ENCODE peak calls at places on chromosome 22, in six cellular contexts. One of them, this sample, is unnamed.

GRCh38 chr22:44366372-44367310 is 53.9 kb upstream of the SHISAL1 start:
- DNase-seq in GM12891: no peak
- DNase-seq in H1: no peak
- DNase-seq in K562: no peak
- DNase-seq in GM12878: no peak
- DNase-seq in HepG2: no peak
- DNase-seq in this sample: no peak

GRCh38 chr22:43996981-43997265 is 27.2 kb upstream of the PARVB start:
- DNase-seq in H1: peak
- DNase-seq in GM12878: no peak
- DNase-seq in K562: no peak
- DNase-seq in GM12891: no peak
- DNase-seq in HepG2: no peak
- DNase-seq in this sample: no peak

GRCh38 chr22:40323681-40324083 is 22.6 kb upstream of the ADSL start:
- DNase-seq in GM12878: no peak
- DNase-seq in K562: no peak
- DNase-seq in H1: no peak
- DNase-seq in GM12891: no peak
- DNase-seq in HepG2: no peak
- DNase-seq in this sample: no peak

GRCh38 chr22:25903294-25903693 is 161.3 kb downstream of the MYO18B start:
- DNase-seq in K562: peak
- DNase-seq in GM12891: no peak
- DNase-seq in GM12878: no peak
- DNase-seq in H1: peak
- DNase-seq in HepG2: no peak
- DNase-seq in this sample: no peak

GRCh38 chr22:45919504-45920286 is 57.3 kb downstream of the WNT7B start:
- DNase-seq in HepG2: no peak
- DNase-seq in GM12878: no peak
- DNase-seq in K562: no peak
- DNase-seq in H1: no peak
- DNase-seq in GM12891: no peak
- DNase-seq in this sample: no peak

GRCh38 chr22:27487600-27488450 is 313.7 kb downstream of the MN1 start:
- DNase-seq in K562: no peak
- DNase-seq in GM12878: no peak
- DNase-seq in HepG2: peak
- DNase-seq in GM12891: no peak
- DNase-seq in H1: no peak
- DNase-seq in this sample: no peak

GRCh38 chr22:49355206-49355920 is 472.3 kb downstream of the BRD1 start:
- DNase-seq in GM12891: no peak
- DNase-seq in GM12878: no peak
- DNase-seq in HepG2: no peak
- DNase-seq in H1: peak
- DNase-seq in K562: no peak
- DNase-seq in this sample: no peak

GRCh38 chr22:29820941-29821789 is 16.9 kb downstream of the ASCC2 start:
- DNase-seq in K562: peak
- DNase-seq in GM12891: no peak
- DNase-seq in H1: no peak
- DNase-seq in HepG2: peak
- DNase-seq in GM12878: peak
- DNase-seq in this sample: peak

GRCh38 chr22:41181349-41182241 is 23.5 kb upstream of the L3MBTL2 start:
- DNase-seq in HepG2: no peak
- DNase-seq in K562: no peak
- DNase-seq in GM12891: no peak
- DNase-seq in GM12878: no peak
- DNase-seq in H1: no peak
- DNase-seq in this sample: no peak

GRCh38 chr22:38088723-38089473 is 4.9 kb upstream of the SLC16A8 start:
- DNase-seq in H1: no peak
- DNase-seq in HepG2: no peak
- DNase-seq in GM12891: no peak
- DNase-seq in K562: no peak
- DNase-seq in GM12878: no peak
- DNase-seq in this sample: no peak

GRCh38 chr22:38085501-38085900 is 1.5 kb upstream of the SLC16A8 start:
- DNase-seq in HepG2: no peak
- DNase-seq in GM12891: no peak
- DNase-seq in GM12878: no peak
- DNase-seq in H1: no peak
- DNase-seq in K562: no peak
- DNase-seq in this sample: no peak

GRCh38 chr22:26553056-26553752 is 36.7 kb downstream of the TPST2 start:
- DNase-seq in HepG2: no peak
- DNase-seq in H1: no peak
- DNase-seq in GM12891: no peak
- DNase-seq in GM12878: no peak
- DNase-seq in K562: no peak
- DNase-seq in this sample: no peak

GRCh38 chr22:23380230-23380573 is 199.9 kb downstream of the IGLL1 start:
- DNase-seq in K562: no peak
- DNase-seq in GM12891: no peak
- DNase-seq in H1: no peak
- DNase-seq in GM12878: no peak
- DNase-seq in HepG2: no peak
- DNase-seq in this sample: no peak

GRCh38 chr22:38984224-38984623 is 2.1 kb downstream of the APOBEC3B start:
- DNase-seq in HepG2: no peak
- DNase-seq in H1: no peak
- DNase-seq in GM12891: no peak
- DNase-seq in K562: peak
- DNase-seq in GM12878: no peak
- DNase-seq in this sample: no peak

GRCh38 chr22:22348127-22348814 is 103.7 kb downstream of the VPREB1 start:
- DNase-seq in GM12891: no peak
- DNase-seq in H1: peak
- DNase-seq in HepG2: peak
- DNase-seq in K562: no peak
- DNase-seq in GM12878: no peak
- DNase-seq in this sample: no peak

GRCh38 chr22:29523761-29524160 is 29.8 kb downstream of the THOC5 start:
- DNase-seq in HepG2: no peak
- DNase-seq in H1: no peak
- DNase-seq in GM12891: no peak
- DNase-seq in GM12878: no peak
- DNase-seq in K562: no peak
- DNase-seq in this sample: no peak

GRCh38 chr22:37169412-37169811 is 18.6 kb downstream of the C1QTNF6 start:
- DNase-seq in K562: no peak
- DNase-seq in GM12878: no peak
- DNase-seq in HepG2: no peak
- DNase-seq in H1: no peak
- DNase-seq in GM12891: no peak
- DNase-seq in this sample: no peak

GRCh38 chr22:30286813-30287625 is 2.3 kb downstream of the CASTOR1 start:
- DNase-seq in H1: peak
- DNase-seq in HepG2: peak
- DNase-seq in GM12878: no peak
- DNase-seq in GM12891: peak
- DNase-seq in K562: peak
- DNase-seq in this sample: peak

GRCh38 chr22:22604326-22605073 is 39.9 kb upstream of the GGTLC2 start:
- DNase-seq in K562: peak
- DNase-seq in HepG2: no peak
- DNase-seq in H1: no peak
- DNase-seq in GM12891: no peak
- DNase-seq in GM12878: no peak
- DNase-seq in this sample: no peak

GRCh38 chr22:23847310-23847920 is 8.6 kb upstream of the DERL3 start:
- DNase-seq in GM12891: no peak
- DNase-seq in HepG2: no peak
- DNase-seq in GM12878: no peak
- DNase-seq in H1: no peak
- DNase-seq in K562: no peak
- DNase-seq in this sample: no peak

GRCh38 chr22:47556473-47556872 is 794.0 kb downstream of the TBC1D22A start:
- DNase-seq in H1: no peak
- DNase-seq in K562: no peak
- DNase-seq in HepG2: no peak
- DNase-seq in GM12878: no peak
- DNase-seq in GM12891: no peak
- DNase-seq in this sample: no peak

GRCh38 chr22:29313126-29314071 is 2.1 kb downstream of the RASL10A start:
- DNase-seq in K562: no peak
- DNase-seq in GM12878: no peak
- DNase-seq in GM12891: peak
- DNase-seq in H1: peak
- DNase-seq in HepG2: no peak
- DNase-seq in this sample: peak

GRCh38 chr22:49042877-49043859 is 784.5 kb downstream of the BRD1 start:
- DNase-seq in GM12878: no peak
- DNase-seq in K562: no peak
- DNase-seq in H1: no peak
- DNase-seq in GM12891: no peak
- DNase-seq in HepG2: no peak
- DNase-seq in this sample: no peak

GRCh38 chr22:49209452-49210195 is 618.0 kb downstream of the BRD1 start:
- DNase-seq in HepG2: peak
- DNase-seq in GM12891: no peak
- DNase-seq in K562: no peak
- DNase-seq in H1: peak
- DNase-seq in GM12878: no peak
- DNase-seq in this sample: no peak

GRCh38 chr22:36386351-36386899 is 1.3 kb downstream of the MYH9 start:
- DNase-seq in K562: no peak
- DNase-seq in GM12878: peak
- DNase-seq in HepG2: no peak
- DNase-seq in GM12891: no peak
- DNase-seq in H1: no peak
- DNase-seq in this sample: peak

GRCh38 chr22:23002612-23003180 is 67.6 kb upstream of the GNAZ start:
- DNase-seq in GM12891: no peak
- DNase-seq in K562: peak
- DNase-seq in H1: no peak
- DNase-seq in HepG2: no peak
- DNase-seq in GM12878: no peak
- DNase-seq in this sample: no peak

GRCh38 chr22:29152381-29153138 is 53.1 kb upstream of the EMID1 start:
- DNase-seq in H1: no peak
- DNase-seq in K562: peak
- DNase-seq in GM12878: no peak
- DNase-seq in HepG2: no peak
- DNase-seq in GM12891: no peak
- DNase-seq in this sample: no peak

GRCh38 chr22:50474711-50475651 is at the start of gene SBF1:
- DNase-seq in HepG2: peak
- DNase-seq in H1: peak
- DNase-seq in GM12878: peak
- DNase-seq in GM12891: peak
- DNase-seq in K562: peak
- DNase-seq in this sample: peak
- TF ChIP-seq POLR2A in HepG2: peak
- TF ChIP-seq POLR2A in H1: no peak
- TF ChIP-seq POLR2A in GM12878: peak
- TF ChIP-seq POLR2A in GM12891: no peak
- TF ChIP-seq POLR2A in K562: peak
- TF ChIP-seq POLR2A in this sample: peak

DNA sequence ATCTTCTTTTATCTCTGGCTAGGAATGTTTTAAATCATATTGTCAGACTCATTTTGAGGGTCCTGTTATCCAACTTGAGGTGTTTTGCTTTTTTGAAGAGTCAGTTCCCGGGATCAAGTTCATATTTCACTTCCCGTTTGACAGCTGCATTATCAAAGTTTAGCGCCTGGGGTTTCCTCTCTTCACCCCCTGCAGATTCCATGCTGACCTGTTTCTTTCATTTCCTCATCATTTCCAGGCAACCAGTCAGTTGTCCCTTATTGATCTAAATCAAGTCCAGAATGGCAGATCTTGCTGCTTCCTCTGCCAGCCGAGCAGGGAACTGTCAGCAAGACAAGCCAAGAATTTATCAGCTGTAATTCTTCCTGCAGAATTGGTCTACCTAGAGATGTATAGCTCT is 197.6 kb upstream of the SYN3 start:
- DNase-seq in GM12878: no peak
- DNase-seq in GM12891: no peak
- DNase-seq in H1: no peak
- DNase-seq in HepG2: no peak
- DNase-seq in K562: no peak
- DNase-seq in this sample: no peak
- TF ChIP-seq POLR2AphosphoS5 in GM12878: no peak
- TF ChIP-seq POLR2AphosphoS5 in GM12891: no peak
- TF ChIP-seq POLR2AphosphoS5 in H1: no peak
- TF ChIP-seq POLR2AphosphoS5 in HepG2: no peak
- TF ChIP-seq POLR2AphosphoS5 in K562: no peak
- TF ChIP-seq POLR2AphosphoS5 in this sample: no peak

GRCh38 chr22:33007485-33007884 is 50.7 kb downstream of the SYN3 start:
- DNase-seq in HepG2: no peak
- DNase-seq in GM12878: no peak
- DNase-seq in K562: no peak
- DNase-seq in GM12891: no peak
- DNase-seq in H1: peak
- DNase-seq in this sample: no peak

GRCh38 chr22:33002035-33002434 is 56.1 kb downstream of the SYN3 start:
- DNase-seq in H1: no peak
- DNase-seq in HepG2: no peak
- DNase-seq in GM12878: no peak
- DNase-seq in GM12891: no peak
- DNase-seq in K562: no peak
- DNase-seq in this sample: no peak

GRCh38 chr22:33006955-33007318 is 51.2 kb downstream of the SYN3 start:
- DNase-seq in GM12891: no peak
- DNase-seq in K562: no peak
- DNase-seq in H1: no peak
- DNase-seq in HepG2: no peak
- DNase-seq in GM12878: no peak
- DNase-seq in this sample: no peak

GRCh38 chr22:33006220-33006954 is 51.8 kb downstream of the SYN3 start:
- DNase-seq in GM12891: no peak
- DNase-seq in H1: peak
- DNase-seq in GM12878: no peak
- DNase-seq in K562: no peak
- DNase-seq in HepG2: peak
- DNase-seq in this sample: no peak

DNA sequence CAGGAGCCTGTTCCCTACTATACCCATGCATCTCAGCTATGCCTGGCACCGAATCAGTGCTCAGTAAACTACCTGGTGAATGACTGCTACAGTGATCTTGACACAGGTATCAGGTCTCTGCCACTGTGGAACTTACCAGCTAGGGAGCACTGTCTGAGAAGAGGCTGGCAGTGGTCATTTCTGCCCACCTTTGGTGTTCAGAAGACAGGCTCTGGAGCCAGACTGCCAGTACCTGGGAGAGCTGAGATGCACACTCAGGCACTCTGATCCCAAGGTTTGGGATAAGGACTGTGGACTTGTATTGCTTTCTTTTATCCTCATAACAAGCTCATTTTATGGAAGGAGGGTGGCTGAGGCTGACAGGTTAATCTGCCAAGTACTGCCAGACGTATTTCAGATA is 52.7 kb downstream of the SYN3 start:
- DNase-seq in GM12891: no peak
- DNase-seq in HepG2: no peak
- DNase-seq in H1: peak
- DNase-seq in K562: no peak
- DNase-seq in GM12878: no peak
- DNase-seq in this sample: no peak
- TF ChIP-seq TAF1 in GM12891: no peak
- TF ChIP-seq TAF1 in HepG2: no peak
- TF ChIP-seq TAF1 in H1: no peak
- TF ChIP-seq TAF1 in K562: no peak
- TF ChIP-seq TAF1 in GM12878: no peak
- TF ChIP-seq TAF1 in this sample: no peak

GRCh38 chr22:20867179-20868099 is 8.6 kb downstream of the SNAP29 start:
- DNase-seq in H1: no peak
- DNase-seq in K562: peak
- DNase-seq in GM12891: no peak
- DNase-seq in HepG2: peak
- DNase-seq in GM12878: no peak
- DNase-seq in this sample: no peak
- TF ChIP-seq POLR2A in H1: no peak
- TF ChIP-seq POLR2A in K562: no peak
- TF ChIP-seq POLR2A in GM12891: no peak
- TF ChIP-seq POLR2A in HepG2: no peak
- TF ChIP-seq POLR2A in GM12878: no peak
- TF ChIP-seq POLR2A in this sample: no peak

This sample was measured in GM12892.